ENCODE peak calls at places on chromosomes 16 and 17, in nine cellular contexts. Y is NCI-H1092; C is tibial artery; H is NCI-H748 treated with DMSO at 0.1 percent for 48 hours; V is activated naive CD4-positive, alpha-beta T cell; S is NCI-H1436; I is CD8-positive, alpha-beta memory T cell; B is AG04449; M is testis. K is an unnamed sample.

GRCh38 chr17:82241926-82242697 is 13.3 kb downstream of the SLC16A3 start:
- DNase-seq in Y (no peak), C (no peak), H (no peak), V (no peak), S (no peak), I (no peak), B (no peak), M (peak; percentile 84), K (no peak)

GRCh38 chr17:38451840-38452529 is 23.7 kb downstream of the ARHGAP23 start:
- DNase-seq in Y (no peak), C (no peak), H (no peak), V (no peak), S (no peak), I (no peak), B (peak; percentile 66), M (no peak), K (peak; percentile 53)

GRCh38 chr17:60077672-60078519 is 825 bp downstream of the HEATR6 start:
- DNase-seq in Y (no peak), C (no peak), H (peak; percentile 24), V (no peak), S (no peak), I (no peak), B (no peak), M (no peak), K (no peak)

GRCh38 chr17:40303009-40303657 is 5.8 kb upstream of the RARA start:
- DNase-seq in Y (peak; percentile 42), C (peak; percentile 65), H (peak; percentile 22), V (no peak), S (peak; percentile 64), I (peak; percentile 61), B (no peak), M (peak; percentile 69), K (peak; percentile 67)

GRCh38 chr16:30991052-30991451 is 6.0 kb downstream of the HSD3B7 start:
- DNase-seq in Y (no peak), C (no peak), H (no peak), V (no peak), S (no peak), I (no peak), B (no peak), M (no peak), K (no peak)

GRCh38 chr16:17105239-17105721 is 365.5 kb downstream of the XYLT1 start:
- DNase-seq in Y (no peak), C (no peak), H (no peak), V (no peak), S (no peak), I (no peak), B (no peak), M (no peak), K (peak; percentile 26)

GRCh38 chr16:30561212-30561816 is 3.1 kb upstream of the ZNF764 start:
- DNase-seq in Y (no peak), C (no peak), H (no peak), V (no peak), S (no peak), I (no peak), B (no peak), M (peak; percentile 52), K (peak; percentile 53)

GRCh38 chr17:33949100-33949499 is 306.0 kb upstream of the CCL2 start:
- DNase-seq in Y (no peak), C (no peak), H (no peak), V (no peak), S (no peak), I (no peak), B (no peak), M (no peak), K (no peak)

GRCh38 chr17:68491864-68492263 is 20.4 kb upstream of the PRKAR1A start:
- DNase-seq in Y (no peak), C (no peak), H (no peak), V (no peak), S (no peak), I (no peak), B (no peak), M (peak; percentile 74), K (peak; percentile 68)

GRCh38 chr16:1331712-1332617 is 1.5 kb upstream of the BAIAP3 start:
- DNase-seq in Y (peak; percentile 34), C (no peak), H (peak; percentile 82), V (no peak), S (peak; percentile 27), I (peak; percentile 68), B (no peak), M (no peak), K (peak; percentile 91)

GRCh38 chr16:89613101-89613953 is at the start of gene DPEP1:
- DNase-seq in Y (no peak), C (no peak), H (no peak), V (no peak), S (no peak), I (no peak), B (no peak), M (no peak), K (no peak)

GRCh38 chr17:59791603-59792457 is 84.4 kb downstream of the VMP1 start:
- DNase-seq in Y (no peak), C (no peak), H (no peak), V (no peak), S (no peak), I (no peak), B (peak; percentile 67), M (no peak), K (no peak)

GRCh38 chr17:59572301-59572924 is 7.0 kb downstream of the DHX40 start:
- DNase-seq in Y (no peak), C (no peak), H (no peak), V (no peak), S (no peak), I (no peak), B (no peak), M (no peak), K (no peak)

GRCh38 chr16:86505185-86505898 is 5.0 kb upstream of the FOXF1 start:
- DNase-seq in Y (no peak), C (no peak), H (no peak), V (no peak), S (no peak), I (no peak), B (no peak), M (no peak), K (no peak)

GRCh38 chr16:11456741-11457140 is 111.5 kb downstream of the RMI2 start:
- DNase-seq in Y (no peak), C (no peak), H (no peak), V (no peak), S (no peak), I (no peak), B (no peak), M (no peak), K (no peak)

GRCh38 chr17:17841620-17842025 is 4.8 kb upstream of the SREBF1 start:
- DNase-seq in Y (peak; percentile 28), C (no peak), H (no peak), V (no peak), S (peak; percentile 17), I (no peak), B (no peak), M (peak; percentile 84), K (peak; percentile 90)

GRCh38 chr17:48871551-48872351 is 20.8 kb upstream of the ATP5MC1 start:
- DNase-seq in Y (no peak), C (peak; percentile 37), H (no peak), V (no peak), S (no peak), I (no peak), B (no peak), M (peak; percentile 45), K (peak; percentile 36)

GRCh38 chr17:61504697-61505096 is 52.5 kb downstream of the TBX4 start:
- DNase-seq in Y (no peak), C (no peak), H (no peak), V (no peak), S (no peak), I (no peak), B (peak; percentile 79), M (no peak), K (no peak)

GRCh38 chr16:97822-98221 is 19.8 kb downstream of the MPG start:
- DNase-seq in Y (no peak), C (no peak), H (no peak), V (no peak), S (no peak), I (no peak), B (no peak), M (no peak), K (no peak)

GRCh38 chr16:84451781-84452180 is 52.7 kb downstream of the MEAK7 start:
- DNase-seq in Y (no peak), C (no peak), H (no peak), V (no peak), S (no peak), I (no peak), B (no peak), M (no peak), K (no peak)

GRCh38 chr16:22264786-22265185 is 32.4 kb upstream of the POLR3E start:
- DNase-seq in Y (no peak), C (no peak), H (no peak), V (no peak), S (no peak), I (no peak), B (no peak), M (no peak), K (no peak)

GRCh38 chr17:82658796-82659452 is 10.7 kb upstream of the WDR45B start:
- DNase-seq in Y (no peak), C (peak; percentile 4), H (no peak), V (no peak), S (no peak), I (no peak), B (no peak), M (no peak), K (no peak)

GRCh38 chr17:10292057-10292931 is 80.5 kb downstream of the MYH13 start:
- DNase-seq in Y (no peak), C (no peak), H (no peak), V (no peak), S (no peak), I (no peak), B (no peak), M (no peak), K (no peak)

GRCh38 chr16:85168732-85169256 is 56.5 kb upstream of the CIBAR2 start:
- DNase-seq in Y (no peak), C (peak; percentile 70), H (no peak), V (no peak), S (peak; percentile 33), I (no peak), B (no peak), M (peak; percentile 81), K (peak; percentile 72)

GRCh38 chr16:4736546-4736945 is 2.2 kb downstream of the DNAAF8 start:
- DNase-seq in Y (no peak), C (no peak), H (no peak), V (no peak), S (no peak), I (no peak), B (no peak), M (no peak), K (no peak)

GRCh38 chr16:86500708-86501510 is 9.4 kb upstream of the FOXF1 start:
- DNase-seq in Y (no peak), C (no peak), H (no peak), V (no peak), S (no peak), I (no peak), B (no peak), M (no peak), K (no peak)

GRCh38 chr17:49996495-49997255 is 1.7 kb upstream of the DLX3 start:
- DNase-seq in Y (no peak), C (no peak), H (peak; percentile 13), V (peak; percentile 69), S (peak; percentile 61), I (peak; percentile 44), B (no peak), M (peak; percentile 60), K (peak; percentile 44)